ENCODE peak calls at places on chromosomes 7 and 10, in six cellular contexts. H is left ventricle myocardium superior; T is stimulated activated naive CD8-positive, alpha-beta T cell treated with anti-CD3 and anti-CD28 coated beads, Interleukin-15, Interleukin-2, amounts not matched to agents 100 U/mL and 50 U/mL, for 24 hours; C is AG10803; G is astrocyte; Q is progenitor cell of endocrine pancreas. U is an unnamed sample.

GRCh38 chr7:48173983-48174382 is 2.7 kb downstream of the ABCA13 start:
- DNase-seq in H (no peak), T (no peak), C (peak), G (peak), Q (no peak), U (no peak)

GRCh38 chr7:28748934-28749584 is 209.1 kb downstream of the TRIL start:
- DNase-seq in H (no peak), T (peak), C (peak), G (peak), Q (no peak), U (peak)

GRCh38 chr10:50605280-50606270 is 18.2 kb downstream of the SGMS1 start:
- DNase-seq in H (no peak), T (no peak), C (peak), G (peak), Q (no peak), U (no peak)

GRCh38 chr10:290026-290725 is 154.9 kb downstream of the ZMYND11 start:
- DNase-seq in H (no peak), T (no peak), C (peak), G (no peak), Q (no peak), U (no peak)

GRCh38 chr7:104272767-104273384 is 55.5 kb upstream of the LHFPL3 start:
- DNase-seq in H (no peak), T (no peak), C (peak), G (peak), Q (no peak), U (no peak)

GRCh38 chr10:79404231-79404609 is 41.2 kb downstream of the ZCCHC24 start:
- DNase-seq in H (peak), T (no peak), C (peak), G (peak), Q (no peak), U (peak)

GRCh38 chr7:101127460-101128039 is 646 bp downstream of the SERPINE1 start:
- DNase-seq in H (no peak), T (no peak), C (no peak), G (no peak), Q (no peak), U (no peak)

GRCh38 chr10:107618461-107619093 is 454.1 kb upstream of the SORCS1 start:
- DNase-seq in H (no peak), T (no peak), C (peak), G (peak), Q (no peak), U (no peak)

GRCh38 chr10:114083040-114083439 is 39.4 kb downstream of the ADRB1 start:
- DNase-seq in H (no peak), T (no peak), C (no peak), G (no peak), Q (no peak), U (no peak)

GRCh38 chr7:131235489-131236317 is 92.0 kb upstream of the MKLN1 start:
- DNase-seq in H (no peak), T (peak), C (peak), G (peak), Q (no peak), U (no peak)

GRCh38 chr7:2229467-2229866 is 3.3 kb downstream of the MAD1L1 start:
- DNase-seq in H (no peak), T (no peak), C (no peak), G (no peak), Q (no peak), U (no peak)

GRCh38 chr10:33334839-33335549 is 527 bp upstream of the NRP1 start:
- DNase-seq in H (peak), T (peak), C (peak), G (peak), Q (peak), U (peak)

GRCh38 chr7:28759373-28760013 is 198.6 kb downstream of the TRIL start:
- DNase-seq in H (no peak), T (no peak), C (peak), G (peak), Q (no peak), U (no peak)

GRCh38 chr7:45237788-45238461 is 80.3 kb downstream of the RAMP3 start:
- DNase-seq in H (no peak), T (no peak), C (no peak), G (no peak), Q (no peak), U (no peak)

GRCh38 chr10:91887900-91888225 is 21.4 kb downstream of the FGFBP3 start:
- DNase-seq in H (no peak), T (no peak), C (no peak), G (no peak), Q (no peak), U (no peak)

GRCh38 chr10:71789871-71790270 is 16.6 kb upstream of the VSIR start:
- DNase-seq in H (no peak), T (no peak), C (no peak), G (no peak), Q (no peak), U (no peak)

GRCh38 chr10:76839276-76839675 is 798.3 kb downstream of the KCNMA1 start:
- DNase-seq in H (no peak), T (no peak), C (no peak), G (no peak), Q (no peak), U (no peak)

U was measured in aorta.